ENCODE peak calls at places on chromosome 21, in nine cellular contexts. One of them, this sample, is unnamed.
A peak's percentile ranks its signal among the peaks of the same experiment; 100 is the strongest.

GRCh38 chr21:31334648-31335121 is 9.4 kb downstream of the TIAM1 start:
- DNase-seq in left ventricle myocardium inferior: no peak
- DNase-seq in coronary artery: no peak
- DNase-seq in brain microvascular endothelial cell: no peak
- DNase-seq in Peyer's patch: no peak
- DNase-seq in uterus: no peak
- DNase-seq in esophagus muscularis mucosa: no peak
- DNase-seq in Panc1: no peak
- DNase-seq in cardiac muscle cell: no peak
- DNase-seq in this sample: no peak

GRCh38 chr21:31713973-31714740 is 17.8 kb downstream of the SCAF4 start:
- DNase-seq in left ventricle myocardium inferior: no peak
- DNase-seq in coronary artery: no peak
- DNase-seq in brain microvascular endothelial cell: peak; percentile 40
- DNase-seq in Peyer's patch: no peak
- DNase-seq in uterus: no peak
- DNase-seq in esophagus muscularis mucosa: no peak
- DNase-seq in Panc1: no peak
- DNase-seq in cardiac muscle cell: no peak
- DNase-seq in this sample: no peak

GRCh38 chr21:44344541-44345183 is 5.5 kb upstream of the CFAP410 start:
- DNase-seq in left ventricle myocardium inferior: no peak
- DNase-seq in coronary artery: peak; percentile 67
- DNase-seq in brain microvascular endothelial cell: no peak
- DNase-seq in Peyer's patch: no peak
- DNase-seq in uterus: no peak
- DNase-seq in esophagus muscularis mucosa: no peak
- DNase-seq in Panc1: no peak
- DNase-seq in cardiac muscle cell: no peak
- DNase-seq in this sample: no peak

GRCh38 chr21:27740084-27740483 is 773.2 kb upstream of the ADAMTS5 start:
- DNase-seq in left ventricle myocardium inferior: no peak
- DNase-seq in coronary artery: no peak
- DNase-seq in brain microvascular endothelial cell: no peak
- DNase-seq in Peyer's patch: no peak
- DNase-seq in uterus: no peak
- DNase-seq in esophagus muscularis mucosa: no peak
- DNase-seq in Panc1: no peak
- DNase-seq in cardiac muscle cell: no peak
- DNase-seq in this sample: no peak

GRCh38 chr21:20645344-20645743 is 352.9 kb upstream of the NCAM2 start:
- DNase-seq in left ventricle myocardium inferior: no peak
- DNase-seq in coronary artery: no peak
- DNase-seq in brain microvascular endothelial cell: no peak
- DNase-seq in Peyer's patch: no peak
- DNase-seq in uterus: no peak
- DNase-seq in esophagus muscularis mucosa: no peak
- DNase-seq in Panc1: no peak
- DNase-seq in cardiac muscle cell: no peak
- DNase-seq in this sample: no peak

GRCh38 chr21:23356905-23357304 is 2250.4 kb downstream of the MRPL39 start:
- DNase-seq in left ventricle myocardium inferior: no peak
- DNase-seq in coronary artery: no peak
- DNase-seq in brain microvascular endothelial cell: no peak
- DNase-seq in Peyer's patch: no peak
- DNase-seq in uterus: no peak
- DNase-seq in esophagus muscularis mucosa: no peak
- DNase-seq in Panc1: no peak
- DNase-seq in cardiac muscle cell: no peak
- DNase-seq in this sample: no peak

GRCh38 chr21:39712976-39713375 is 32.0 kb upstream of the IGSF5 start:
- DNase-seq in left ventricle myocardium inferior: no peak
- DNase-seq in coronary artery: no peak
- DNase-seq in brain microvascular endothelial cell: no peak
- DNase-seq in Peyer's patch: no peak
- DNase-seq in uterus: no peak
- DNase-seq in esophagus muscularis mucosa: no peak
- DNase-seq in Panc1: no peak
- DNase-seq in cardiac muscle cell: peak; percentile 72
- DNase-seq in this sample: no peak

GRCh38 chr21:31974454-31974985 is 101.7 kb downstream of the HUNK start:
- DNase-seq in left ventricle myocardium inferior: no peak
- DNase-seq in coronary artery: no peak
- DNase-seq in brain microvascular endothelial cell: no peak
- DNase-seq in Peyer's patch: peak; percentile 27
- DNase-seq in uterus: no peak
- DNase-seq in esophagus muscularis mucosa: no peak
- DNase-seq in Panc1: no peak
- DNase-seq in cardiac muscle cell: no peak
- DNase-seq in this sample: no peak

GRCh38 chr21:42377211-42377950 is 11.0 kb upstream of the TFF1 start:
- DNase-seq in left ventricle myocardium inferior: no peak
- DNase-seq in coronary artery: no peak
- DNase-seq in brain microvascular endothelial cell: no peak
- DNase-seq in Peyer's patch: no peak
- DNase-seq in uterus: no peak
- DNase-seq in esophagus muscularis mucosa: no peak
- DNase-seq in Panc1: no peak
- DNase-seq in cardiac muscle cell: no peak
- DNase-seq in this sample: peak; percentile 28

GRCh38 chr21:42375966-42376337 is 9.6 kb upstream of the TFF1 start:
- DNase-seq in left ventricle myocardium inferior: no peak
- DNase-seq in coronary artery: no peak
- DNase-seq in brain microvascular endothelial cell: no peak
- DNase-seq in Peyer's patch: no peak
- DNase-seq in uterus: no peak
- DNase-seq in esophagus muscularis mucosa: no peak
- DNase-seq in Panc1: no peak
- DNase-seq in cardiac muscle cell: no peak
- DNase-seq in this sample: no peak

GRCh38 chr21:42375141-42375905 is 9.0 kb upstream of the TFF1 start:
- DNase-seq in left ventricle myocardium inferior: no peak
- DNase-seq in coronary artery: no peak
- DNase-seq in brain microvascular endothelial cell: no peak
- DNase-seq in Peyer's patch: no peak
- DNase-seq in uterus: no peak
- DNase-seq in esophagus muscularis mucosa: no peak
- DNase-seq in Panc1: no peak
- DNase-seq in cardiac muscle cell: no peak
- DNase-seq in this sample: no peak

GRCh38 chr21:42377951-42378340 is 11.6 kb upstream of the TFF1 start:
- DNase-seq in left ventricle myocardium inferior: no peak
- DNase-seq in coronary artery: no peak
- DNase-seq in brain microvascular endothelial cell: no peak
- DNase-seq in Peyer's patch: no peak
- DNase-seq in uterus: no peak
- DNase-seq in esophagus muscularis mucosa: no peak
- DNase-seq in Panc1: no peak
- DNase-seq in cardiac muscle cell: no peak
- DNase-seq in this sample: no peak

DNA sequence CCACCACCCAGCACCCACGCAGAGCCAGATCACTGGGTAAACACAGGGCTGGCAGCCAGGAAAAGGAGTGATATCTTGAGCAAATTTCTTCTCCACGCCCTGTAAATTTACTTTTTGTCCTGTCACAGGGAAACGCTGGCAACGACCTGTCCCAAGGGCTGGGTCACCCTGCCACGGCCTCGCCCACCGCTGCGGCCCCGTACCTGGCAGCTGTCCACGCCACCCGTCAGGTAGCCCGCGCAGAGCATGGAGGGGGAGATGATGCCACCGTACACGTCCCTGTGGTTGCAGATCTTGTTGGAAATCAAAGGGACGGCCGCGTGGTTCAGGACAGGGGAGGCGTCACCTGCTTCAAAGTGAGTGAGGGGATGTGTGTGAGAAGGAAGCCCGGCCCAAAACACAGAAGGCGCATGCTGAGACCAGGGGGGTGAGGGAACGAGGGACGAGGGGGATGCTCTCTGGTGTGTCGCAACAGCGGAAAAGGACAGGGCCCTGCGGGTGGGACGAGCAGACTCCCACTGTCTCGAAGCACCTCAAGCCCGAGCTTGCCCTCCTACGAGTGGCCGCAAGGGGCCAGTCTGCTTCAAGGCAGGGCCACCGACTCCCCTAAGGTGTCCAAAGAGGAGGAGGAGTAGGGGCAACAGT is 10.1 kb upstream of the TFF1 start:
- DNase-seq in left ventricle myocardium inferior: no peak
- DNase-seq in coronary artery: no peak
- DNase-seq in brain microvascular endothelial cell: no peak
- DNase-seq in Peyer's patch: no peak
- DNase-seq in uterus: no peak
- DNase-seq in esophagus muscularis mucosa: no peak
- DNase-seq in Panc1: no peak
- DNase-seq in cardiac muscle cell: no peak
- DNase-seq in this sample: peak; percentile 49
- H3K4me3 ChIP-seq in left ventricle myocardium inferior: no peak overlapping the region
- H3K4me3 ChIP-seq in coronary artery: no peak overlapping the region
- H3K4me3 ChIP-seq in brain microvascular endothelial cell: no peak overlapping the region
- H3K4me3 ChIP-seq in Peyer's patch: no peak overlapping the region
- H3K4me3 ChIP-seq in uterus: no peak overlapping the region
- H3K4me3 ChIP-seq in esophagus muscularis mucosa: no peak overlapping the region
- H3K4me3 ChIP-seq in Panc1: no peak overlapping the region
- H3K4me3 ChIP-seq in cardiac muscle cell: no peak overlapping the region
- H3K4me3 ChIP-seq in this sample: no peak overlapping the region

GRCh38 chr21:28822882-28823335 is 169.8 kb downstream of the LTN1 start:
- DNase-seq in left ventricle myocardium inferior: no peak
- DNase-seq in coronary artery: no peak
- DNase-seq in brain microvascular endothelial cell: no peak
- DNase-seq in Peyer's patch: no peak
- DNase-seq in uterus: peak; percentile 22
- DNase-seq in esophagus muscularis mucosa: no peak
- DNase-seq in Panc1: no peak
- DNase-seq in cardiac muscle cell: no peak
- DNase-seq in this sample: no peak

GRCh38 chr21:28822064-28822402 is 170.6 kb downstream of the LTN1 start:
- DNase-seq in left ventricle myocardium inferior: no peak
- DNase-seq in coronary artery: no peak
- DNase-seq in brain microvascular endothelial cell: no peak
- DNase-seq in Peyer's patch: no peak
- DNase-seq in uterus: no peak
- DNase-seq in esophagus muscularis mucosa: no peak
- DNase-seq in Panc1: no peak
- DNase-seq in cardiac muscle cell: no peak
- DNase-seq in this sample: no peak

GRCh38 chr21:28818663-28819278 is 173.9 kb downstream of the LTN1 start:
- DNase-seq in left ventricle myocardium inferior: no peak
- DNase-seq in coronary artery: no peak
- DNase-seq in brain microvascular endothelial cell: no peak
- DNase-seq in Peyer's patch: no peak
- DNase-seq in uterus: no peak
- DNase-seq in esophagus muscularis mucosa: no peak
- DNase-seq in Panc1: no peak
- DNase-seq in cardiac muscle cell: no peak
- DNase-seq in this sample: no peak

GRCh38 chr21:28823464-28823863 is 169.2 kb downstream of the LTN1 start:
- DNase-seq in left ventricle myocardium inferior: no peak
- DNase-seq in coronary artery: no peak
- DNase-seq in brain microvascular endothelial cell: no peak
- DNase-seq in Peyer's patch: no peak
- DNase-seq in uterus: no peak
- DNase-seq in esophagus muscularis mucosa: no peak
- DNase-seq in Panc1: no peak
- DNase-seq in cardiac muscle cell: no peak
- DNase-seq in this sample: no peak

GRCh38 chr21:28821276-28822063 is 171.2 kb downstream of the LTN1 start:
- DNase-seq in left ventricle myocardium inferior: no peak
- DNase-seq in coronary artery: no peak
- DNase-seq in brain microvascular endothelial cell: no peak
- DNase-seq in Peyer's patch: no peak
- DNase-seq in uterus: no peak
- DNase-seq in esophagus muscularis mucosa: no peak
- DNase-seq in Panc1: no peak
- DNase-seq in cardiac muscle cell: no peak
- DNase-seq in this sample: no peak
- H3K27ac ChIP-seq in left ventricle myocardium inferior: peak overlapping the region; percentile 78
- H3K27ac ChIP-seq in coronary artery: peak overlapping the region; percentile 71
- H3K27ac ChIP-seq in brain microvascular endothelial cell: no peak overlapping the region
- H3K27ac ChIP-seq in Peyer's patch: peak overlapping the region; percentile 43
- H3K27ac ChIP-seq in uterus: peak overlapping the region; percentile 74
- H3K27ac ChIP-seq in esophagus muscularis mucosa: peak overlapping the region; percentile 77
- H3K27ac ChIP-seq in Panc1: peak overlapping the region; percentile 34
- H3K27ac ChIP-seq in cardiac muscle cell: no peak overlapping the region
- H3K27ac ChIP-seq in this sample: peak overlapping the region; percentile 52

DNA sequence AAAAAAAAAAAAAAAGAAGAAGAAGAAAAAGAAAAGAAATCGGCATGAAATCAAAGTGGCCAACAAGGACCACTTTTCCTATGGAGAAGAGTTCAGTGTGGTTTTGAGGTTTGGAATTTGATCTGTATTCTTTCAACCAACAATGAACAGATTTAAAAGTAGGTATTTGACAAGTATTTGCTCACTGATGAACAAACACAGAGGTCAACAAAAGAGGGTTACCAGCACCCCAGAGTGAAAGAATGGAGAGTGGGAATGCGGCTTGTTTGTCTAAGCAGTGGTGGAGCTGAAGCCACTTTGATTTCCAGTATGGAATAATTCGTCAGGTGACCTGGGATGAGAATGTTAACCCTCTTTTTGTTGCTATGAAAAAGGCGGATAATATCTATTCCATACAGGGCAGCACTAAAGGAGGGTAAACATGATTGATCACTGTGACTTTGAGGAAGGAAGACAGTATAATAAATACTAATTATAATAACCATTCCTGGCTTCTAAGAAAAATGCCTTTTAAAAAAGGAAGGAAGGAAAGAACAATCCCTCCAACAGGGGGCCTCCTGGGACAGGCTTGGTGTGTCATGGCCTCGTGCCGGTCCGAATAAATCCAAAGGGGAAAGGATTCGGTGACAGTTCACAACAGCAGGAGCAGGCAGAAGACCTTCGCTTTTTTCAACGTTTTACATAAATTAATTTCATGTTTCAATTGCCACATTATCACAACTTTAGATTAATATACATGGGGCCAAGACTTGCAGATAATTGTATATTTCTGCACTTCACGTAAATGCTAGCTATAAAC is 37.2 kb upstream of the SIM2 start:
- DNase-seq in left ventricle myocardium inferior: no peak
- DNase-seq in coronary artery: no peak
- DNase-seq in brain microvascular endothelial cell: peak; percentile 35
- DNase-seq in Peyer's patch: no peak
- DNase-seq in uterus: no peak
- DNase-seq in esophagus muscularis mucosa: no peak
- DNase-seq in Panc1: no peak
- DNase-seq in cardiac muscle cell: peak; percentile 55
- DNase-seq in this sample: no peak
- TF ChIP-seq CTCF in left ventricle myocardium inferior: peak; percentile 68
- TF ChIP-seq CTCF in coronary artery: no peak
- TF ChIP-seq CTCF in brain microvascular endothelial cell: peak; percentile 74
- TF ChIP-seq CTCF in Peyer's patch: peak; percentile 51
- TF ChIP-seq CTCF in uterus: no peak
- TF ChIP-seq CTCF in esophagus muscularis mucosa: peak; percentile 44
- TF ChIP-seq CTCF in Panc1: peak; percentile 78
- TF ChIP-seq CTCF in cardiac muscle cell: peak; percentile 59
- TF ChIP-seq CTCF in this sample: no peak

DNA sequence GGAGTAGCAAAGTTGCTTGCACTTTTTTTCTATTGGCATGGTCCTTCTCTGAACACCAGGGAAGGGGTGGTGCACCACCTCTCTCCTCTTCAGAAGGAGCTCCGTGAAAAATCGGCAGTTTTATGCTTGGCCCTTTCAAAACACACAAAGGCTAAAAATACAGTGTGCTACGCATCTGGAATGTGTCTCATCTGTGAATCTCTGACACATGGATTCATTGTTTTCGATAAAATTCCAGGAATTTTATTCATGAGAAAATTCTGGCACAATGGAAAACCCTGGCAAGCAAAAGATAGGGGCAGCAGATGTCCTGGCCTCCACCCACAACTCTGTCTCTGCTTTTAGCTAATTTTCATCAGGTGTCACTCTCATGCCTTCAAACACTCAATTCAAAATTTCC is 42.9 kb downstream of the ERG start:
- DNase-seq in left ventricle myocardium inferior: no peak
- DNase-seq in coronary artery: no peak
- DNase-seq in brain microvascular endothelial cell: peak; percentile 29
- DNase-seq in Peyer's patch: no peak
- DNase-seq in uterus: no peak
- DNase-seq in esophagus muscularis mucosa: no peak
- DNase-seq in Panc1: no peak
- DNase-seq in cardiac muscle cell: no peak
- DNase-seq in this sample: no peak
- H3K4me3 ChIP-seq in left ventricle myocardium inferior: no peak overlapping the region
- H3K4me3 ChIP-seq in coronary artery: no peak overlapping the region
- H3K4me3 ChIP-seq in brain microvascular endothelial cell: no peak overlapping the region
- H3K4me3 ChIP-seq in Peyer's patch: no peak overlapping the region
- H3K4me3 ChIP-seq in uterus: no peak overlapping the region
- H3K4me3 ChIP-seq in esophagus muscularis mucosa: no peak overlapping the region
- H3K4me3 ChIP-seq in Panc1: no peak overlapping the region
- H3K4me3 ChIP-seq in cardiac muscle cell: no peak overlapping the region
- H3K4me3 ChIP-seq in this sample: no peak overlapping the region

This sample was measured in breast epithelium.